ENCODE peak calls at places on chromosomes 7 and 10, in ten cellular contexts. One of them, this sample, is unnamed.

GRCh38 chr7:32516551-32517082 is 21.3 kb downstream of the AVL9 start:
- DNase-seq in psoas muscle: no peak
- DNase-seq in stomach: no peak
- DNase-seq in right lobe of liver: no peak
- DNase-seq in heart right ventricle: no peak
- DNase-seq in tibial nerve: no peak
- DNase-seq in uterus: no peak
- DNase-seq in endothelial cell of umbilical vein: no peak
- DNase-seq in adrenal gland: peak; percentile 30
- DNase-seq in A549: no peak
- DNase-seq in this sample: no peak

GRCh38 chr10:35495521-35496238 is 109.5 kb upstream of the GJD4 start:
- DNase-seq in tibial nerve: no peak
- DNase-seq in endothelial cell of umbilical vein: peak; percentile 34
- DNase-seq in uterus: no peak
- DNase-seq in adrenal gland: peak; percentile 21
- DNase-seq in psoas muscle: no peak
- DNase-seq in A549: no peak
- DNase-seq in heart right ventricle: no peak
- DNase-seq in right lobe of liver: peak; percentile 44
- DNase-seq in stomach: no peak
- DNase-seq in this sample: no peak

GRCh38 chr7:47379629-47380324 is 202.1 kb downstream of the TNS3 start:
- DNase-seq in adrenal gland: peak; percentile 43
- DNase-seq in psoas muscle: peak; percentile 69
- DNase-seq in tibial nerve: no peak
- DNase-seq in A549: peak; percentile 31
- DNase-seq in right lobe of liver: peak; percentile 41
- DNase-seq in heart right ventricle: peak; percentile 85
- DNase-seq in endothelial cell of umbilical vein: no peak
- DNase-seq in stomach: peak; percentile 92
- DNase-seq in uterus: peak; percentile 55
- DNase-seq in this sample: no peak

GRCh38 chr7:31633894-31634494 is 53.0 kb upstream of the PPP1R17 start:
- DNase-seq in psoas muscle: no peak
- DNase-seq in endothelial cell of umbilical vein: peak; percentile 44
- DNase-seq in right lobe of liver: no peak
- DNase-seq in heart right ventricle: no peak
- DNase-seq in adrenal gland: peak; percentile 45
- DNase-seq in stomach: peak; percentile 67
- DNase-seq in tibial nerve: peak; percentile 26
- DNase-seq in uterus: peak; percentile 20
- DNase-seq in A549: peak; percentile 69
- DNase-seq in this sample: peak; percentile 73

GRCh38 chr10:49089789-49090595 is 25.3 kb downstream of the VSTM4 start:
- DNase-seq in tibial nerve: no peak
- DNase-seq in uterus: peak; percentile 75
- DNase-seq in A549: no peak
- DNase-seq in heart right ventricle: no peak
- DNase-seq in endothelial cell of umbilical vein: no peak
- DNase-seq in adrenal gland: no peak
- DNase-seq in stomach: no peak
- DNase-seq in psoas muscle: no peak
- DNase-seq in right lobe of liver: no peak
- DNase-seq in this sample: no peak

GRCh38 chr7:26295015-26295414 is 3.4 kb downstream of the SNX10 start:
- DNase-seq in stomach: no peak
- DNase-seq in heart right ventricle: no peak
- DNase-seq in psoas muscle: no peak
- DNase-seq in tibial nerve: no peak
- DNase-seq in right lobe of liver: no peak
- DNase-seq in A549: no peak
- DNase-seq in uterus: no peak
- DNase-seq in endothelial cell of umbilical vein: no peak
- DNase-seq in adrenal gland: no peak
- DNase-seq in this sample: no peak

GRCh38 chr10:45557275-45557905 is 115.2 kb downstream of the ZFAND4 start:
- DNase-seq in psoas muscle: no peak
- DNase-seq in A549: no peak
- DNase-seq in endothelial cell of umbilical vein: peak; percentile 93
- DNase-seq in adrenal gland: no peak
- DNase-seq in heart right ventricle: no peak
- DNase-seq in uterus: no peak
- DNase-seq in right lobe of liver: no peak
- DNase-seq in stomach: no peak
- DNase-seq in tibial nerve: no peak
- DNase-seq in this sample: no peak

GRCh38 chr7:102434039-102434481 is 685 bp downstream of the ORAI2 start:
- DNase-seq in uterus: no peak
- DNase-seq in right lobe of liver: no peak
- DNase-seq in psoas muscle: no peak
- DNase-seq in A549: no peak
- DNase-seq in stomach: no peak
- DNase-seq in endothelial cell of umbilical vein: no peak
- DNase-seq in adrenal gland: no peak
- DNase-seq in tibial nerve: no peak
- DNase-seq in heart right ventricle: no peak
- DNase-seq in this sample: no peak

GRCh38 chr7:38274927-38275326 is 1.5 kb upstream of the TARP start:
- DNase-seq in psoas muscle: no peak
- DNase-seq in stomach: no peak
- DNase-seq in adrenal gland: no peak
- DNase-seq in A549: no peak
- DNase-seq in heart right ventricle: no peak
- DNase-seq in tibial nerve: no peak
- DNase-seq in endothelial cell of umbilical vein: no peak
- DNase-seq in right lobe of liver: no peak
- DNase-seq in uterus: no peak
- DNase-seq in this sample: no peak

GRCh38 chr7:74269757-74270277 is 15.6 kb upstream of the RFC2 start:
- DNase-seq in heart right ventricle: no peak
- DNase-seq in endothelial cell of umbilical vein: peak; percentile 62
- DNase-seq in A549: peak; percentile 70
- DNase-seq in right lobe of liver: peak; percentile 74
- DNase-seq in adrenal gland: peak; percentile 74
- DNase-seq in psoas muscle: no peak
- DNase-seq in stomach: peak; percentile 65
- DNase-seq in tibial nerve: peak; percentile 28
- DNase-seq in uterus: peak; percentile 64
- DNase-seq in this sample: peak; percentile 83

GRCh38 chr7:101550641-101551531 is 78.2 kb downstream of the MYL10 start:
- DNase-seq in uterus: peak; percentile 7
- DNase-seq in heart right ventricle: no peak
- DNase-seq in psoas muscle: peak; percentile 44
- DNase-seq in A549: no peak
- DNase-seq in right lobe of liver: no peak
- DNase-seq in adrenal gland: peak; percentile 17
- DNase-seq in stomach: no peak
- DNase-seq in endothelial cell of umbilical vein: no peak
- DNase-seq in tibial nerve: no peak
- DNase-seq in this sample: peak; percentile 55

GRCh38 chr10:128375171-128375570 is 248.9 kb upstream of the MKI67 start:
- DNase-seq in adrenal gland: no peak
- DNase-seq in uterus: no peak
- DNase-seq in right lobe of liver: peak; percentile 68
- DNase-seq in endothelial cell of umbilical vein: no peak
- DNase-seq in A549: no peak
- DNase-seq in heart right ventricle: no peak
- DNase-seq in stomach: no peak
- DNase-seq in tibial nerve: no peak
- DNase-seq in psoas muscle: no peak
- DNase-seq in this sample: no peak

GRCh38 chr10:128373071-128373749 is 247.0 kb upstream of the MKI67 start:
- DNase-seq in A549: no peak
- DNase-seq in heart right ventricle: no peak
- DNase-seq in uterus: no peak
- DNase-seq in right lobe of liver: no peak
- DNase-seq in adrenal gland: no peak
- DNase-seq in psoas muscle: no peak
- DNase-seq in tibial nerve: no peak
- DNase-seq in endothelial cell of umbilical vein: no peak
- DNase-seq in stomach: no peak
- DNase-seq in this sample: no peak

GRCh38 chr10:128377988-128378387 is 251.8 kb upstream of the MKI67 start:
- DNase-seq in endothelial cell of umbilical vein: no peak
- DNase-seq in psoas muscle: no peak
- DNase-seq in A549: no peak
- DNase-seq in heart right ventricle: no peak
- DNase-seq in tibial nerve: no peak
- DNase-seq in adrenal gland: no peak
- DNase-seq in right lobe of liver: no peak
- DNase-seq in uterus: no peak
- DNase-seq in stomach: no peak
- DNase-seq in this sample: no peak

GRCh38 chr10:128377364-128377987 is 251.3 kb upstream of the MKI67 start:
- DNase-seq in adrenal gland: no peak
- DNase-seq in uterus: no peak
- DNase-seq in tibial nerve: no peak
- DNase-seq in right lobe of liver: no peak
- DNase-seq in heart right ventricle: no peak
- DNase-seq in stomach: no peak
- DNase-seq in A549: no peak
- DNase-seq in endothelial cell of umbilical vein: no peak
- DNase-seq in psoas muscle: no peak
- DNase-seq in this sample: no peak

GRCh38 chr10:128373831-128374230 is 247.6 kb upstream of the MKI67 start:
- DNase-seq in endothelial cell of umbilical vein: no peak
- DNase-seq in adrenal gland: no peak
- DNase-seq in tibial nerve: no peak
- DNase-seq in psoas muscle: no peak
- DNase-seq in right lobe of liver: no peak
- DNase-seq in stomach: no peak
- DNase-seq in heart right ventricle: no peak
- DNase-seq in A549: no peak
- DNase-seq in uterus: no peak
- DNase-seq in this sample: no peak
- H3K4me1 ChIP-seq in endothelial cell of umbilical vein: no peaks in the 10 kb centered on the region
- H3K4me1 ChIP-seq in adrenal gland: no peaks in the 10 kb centered on the region
- H3K4me1 ChIP-seq in tibial nerve: no peaks in the 10 kb centered on the region
- H3K4me1 ChIP-seq in psoas muscle: peaks cover 16% of the 10 kb centered on the region
- H3K4me1 ChIP-seq in right lobe of liver: no peaks in the 10 kb centered on the region
- H3K4me1 ChIP-seq in stomach: no peaks in the 10 kb centered on the region
- H3K4me1 ChIP-seq in heart right ventricle: no peaks in the 10 kb centered on the region
- H3K4me1 ChIP-seq in A549: no peaks in the 10 kb centered on the region
- H3K4me1 ChIP-seq in uterus: no peaks in the 10 kb centered on the region
- H3K4me1 ChIP-seq in this sample: no peaks in the 10 kb centered on the region

GRCh38 chr10:43785252-43785651 is 136.6 kb upstream of the ZNF32 start:
- DNase-seq in heart right ventricle: no peak
- DNase-seq in A549: peak; percentile 27
- DNase-seq in tibial nerve: no peak
- DNase-seq in right lobe of liver: no peak
- DNase-seq in stomach: no peak
- DNase-seq in psoas muscle: no peak
- DNase-seq in adrenal gland: no peak
- DNase-seq in uterus: no peak
- DNase-seq in endothelial cell of umbilical vein: peak; percentile 21
- DNase-seq in this sample: peak; percentile 20
- TF ChIP-seq CTCF in heart right ventricle: no peak
- TF ChIP-seq CTCF in A549: no peak
- TF ChIP-seq CTCF in tibial nerve: no peak
- TF ChIP-seq CTCF in right lobe of liver: no peak
- TF ChIP-seq CTCF in stomach: no peak
- TF ChIP-seq CTCF in psoas muscle: peak; percentile 7
- TF ChIP-seq CTCF in adrenal gland: no peak
- TF ChIP-seq CTCF in uterus: no peak
- TF ChIP-seq CTCF in endothelial cell of umbilical vein: no peak
- TF ChIP-seq CTCF in this sample: peak; percentile 33

GRCh38 chr10:119770928-119771327 is 45.1 kb downstream of the INPP5F start:
- DNase-seq in right lobe of liver: no peak
- DNase-seq in stomach: no peak
- DNase-seq in tibial nerve: no peak
- DNase-seq in A549: no peak
- DNase-seq in psoas muscle: no peak
- DNase-seq in adrenal gland: no peak
- DNase-seq in heart right ventricle: no peak
- DNase-seq in uterus: no peak
- DNase-seq in endothelial cell of umbilical vein: no peak
- DNase-seq in this sample: no peak
- H3K4me3 ChIP-seq in right lobe of liver: no peak overlapping the region
- H3K4me3 ChIP-seq in stomach: no peak overlapping the region
- H3K4me3 ChIP-seq in tibial nerve: no peak overlapping the region
- H3K4me3 ChIP-seq in A549: no peak overlapping the region
- H3K4me3 ChIP-seq in psoas muscle: no peak overlapping the region
- H3K4me3 ChIP-seq in adrenal gland: no peak overlapping the region
- H3K4me3 ChIP-seq in heart right ventricle: no peak overlapping the region
- H3K4me3 ChIP-seq in uterus: no peak overlapping the region
- H3K4me3 ChIP-seq in endothelial cell of umbilical vein: no peak overlapping the region
- H3K4me3 ChIP-seq in this sample: no peak overlapping the region

DNA sequence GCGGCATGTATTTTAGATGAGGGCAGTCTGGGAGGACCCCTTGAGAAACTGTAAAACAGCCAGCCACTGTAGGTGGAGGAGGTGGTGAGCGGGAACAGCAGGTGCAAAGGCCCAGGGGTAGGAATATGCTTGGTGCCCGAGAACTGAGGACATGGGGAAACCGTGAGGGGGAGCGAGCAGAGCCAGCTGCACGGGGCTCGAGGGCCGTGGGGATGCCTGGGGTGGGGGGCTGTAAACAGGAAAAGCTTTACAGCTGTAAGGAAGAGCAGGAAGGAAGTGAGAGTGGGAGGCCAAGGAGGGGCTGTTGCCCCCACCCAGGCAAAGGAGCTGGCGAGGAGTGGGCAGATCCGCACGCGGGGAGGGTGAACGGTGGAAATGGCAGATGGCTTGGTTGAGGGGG is 34.3 kb downstream of the ZMIZ1 start:
- DNase-seq in uterus: no peak
- DNase-seq in right lobe of liver: no peak
- DNase-seq in stomach: no peak
- DNase-seq in heart right ventricle: no peak
- DNase-seq in endothelial cell of umbilical vein: peak; percentile 25
- DNase-seq in psoas muscle: no peak
- DNase-seq in tibial nerve: no peak
- DNase-seq in adrenal gland: no peak
- DNase-seq in A549: no peak
- DNase-seq in this sample: no peak
- H3K4me1 ChIP-seq in uterus: peaks cover 74% of the 10 kb centered on the region
- H3K4me1 ChIP-seq in right lobe of liver: no peaks in the 10 kb centered on the region
- H3K4me1 ChIP-seq in stomach: peaks cover 95% of the 10 kb centered on the region
- H3K4me1 ChIP-seq in heart right ventricle: peaks cover 97% of the 10 kb centered on the region
- H3K4me1 ChIP-seq in endothelial cell of umbilical vein: peaks cover 15% of the 10 kb centered on the region
- H3K4me1 ChIP-seq in psoas muscle: peaks cover 89% of the 10 kb centered on the region
- H3K4me1 ChIP-seq in tibial nerve: peaks cover 5% of the 10 kb centered on the region
- H3K4me1 ChIP-seq in adrenal gland: peaks cover 45% of the 10 kb centered on the region
- H3K4me1 ChIP-seq in A549: peaks cover 98% of the 10 kb centered on the region
- H3K4me1 ChIP-seq in this sample: peaks cover 19% of the 10 kb centered on the region

This sample was measured in Caco-2.